ENCODE peak calls at places on chromosomes 7 and 10, in five cellular contexts. Y is vagina, P is HCT116, L is stomach, A is esophagus muscularis mucosa. C is an unnamed sample.

GRCh38 chr7:29230871-29231345 is 36.3 kb downstream of the CHN2 start:
- DNase-seq in A (no peak), P (no peak), L (no peak), Y (no peak), C (no peak)

GRCh38 chr7:8442814-8443304 is 9.4 kb downstream of the NXPH1 start:
- DNase-seq in L (peak; percentile 48), Y (no peak), A (no peak), P (no peak), C (no peak)

GRCh38 chr7:19110026-19110777 is 7.2 kb downstream of the TWIST1 start:
- DNase-seq in L (no peak), Y (no peak), P (no peak), A (no peak), C (no peak)

GRCh38 chr7:157007470-157008066 is 2.9 kb downstream of the MNX1 start:
- DNase-seq in A (no peak), L (peak; percentile 57), Y (no peak), P (no peak), C (peak; percentile 66)

GRCh38 chr10:71737356-71738172 is 18.0 kb upstream of the C10orf105 start:
- DNase-seq in L (no peak), A (no peak), P (no peak), Y (no peak), C (no peak)

GRCh38 chr10:71603754-71604153 is 115.8 kb downstream of the C10orf105 start:
- DNase-seq in Y (no peak), L (no peak), P (no peak), A (no peak), C (no peak)

GRCh38 chr10:28202941-28203352 is 99.9 kb downstream of the MPP7 start:
- DNase-seq in A (no peak), P (no peak), Y (no peak), L (no peak), C (no peak)

GRCh38 chr10:5710854-5711253 is 26.2 kb downstream of the TASOR2 start:
- DNase-seq in P (no peak), Y (no peak), L (no peak), A (no peak), C (no peak)

GRCh38 chr10:82190432-82191260 is 315.7 kb downstream of the NRG3 start:
- DNase-seq in P (no peak), L (no peak), A (no peak), Y (no peak), C (no peak)

GRCh38 chr7:2544541-2545188 is 10.7 kb downstream of the BRAT1 start:
- DNase-seq in A (no peak), Y (no peak), L (no peak), P (no peak), C (peak; percentile 7)

GRCh38 chr10:50625663-50626062 is 1.9 kb upstream of the SGMS1 start:
- DNase-seq in A (no peak), L (no peak), Y (no peak), P (no peak), C (no peak)

GRCh38 chr10:71629131-71629530 is 90.4 kb downstream of the C10orf105 start:
- DNase-seq in A (no peak), Y (no peak), P (no peak), L (no peak), C (no peak)

GRCh38 chr7:293681-294439 is 3.9 kb downstream of the FOXL3 start:
- DNase-seq in P (no peak), L (no peak), A (no peak), Y (no peak), C (peak; percentile 42)

GRCh38 chr10:131700506-131700905 is 200.3 kb upstream of the PPP2R2D start:
- DNase-seq in P (no peak), L (no peak), Y (peak; percentile 56), A (no peak), C (no peak)

GRCh38 chr10:126777726-126778125 is 107.2 kb upstream of the C10orf90 start:
- DNase-seq in A (no peak), Y (no peak), P (no peak), L (no peak), C (no peak)

GRCh38 chr10:74924251-74924954 is 98.0 kb downstream of the KAT6B start:
- DNase-seq in P (peak; percentile 57), L (no peak), Y (no peak), A (no peak), C (no peak)

GRCh38 chr7:36985866-36986402 is 261.6 kb upstream of the AOAH start:
- DNase-seq in Y (no peak), L (no peak), P (no peak), A (no peak), C (no peak)

GRCh38 chr7:137142376-137142775 is 201.2 kb downstream of the PTN start:
- DNase-seq in L (no peak), P (no peak), A (no peak), Y (no peak), C (no peak)

GRCh38 chr10:34003561-34003960 is 669.1 kb upstream of the NRP1 start:
- DNase-seq in L (no peak), A (no peak), Y (no peak), P (no peak), C (no peak)

GRCh38 chr10:115092258-115092554 is 959 bp upstream of the ATRNL1 start:
- DNase-seq in Y (no peak), L (no peak), P (no peak), A (no peak), C (no peak)

GRCh38 chr10:115093776-115094361 is 704 bp downstream of the ATRNL1 start:
- DNase-seq in A (no peak), L (no peak), P (no peak), Y (no peak), C (peak; percentile 13)

GRCh38 chr10:115094605-115095004 is 1.4 kb downstream of the ATRNL1 start:
- DNase-seq in A (no peak), Y (no peak), L (no peak), P (no peak), C (no peak)

GRCh38 chr10:115092555-115093285 is 445 bp upstream of the ATRNL1 start:
- DNase-seq in L (no peak), A (no peak), Y (no peak), P (no peak), C (peak; percentile 14)

DNA sequence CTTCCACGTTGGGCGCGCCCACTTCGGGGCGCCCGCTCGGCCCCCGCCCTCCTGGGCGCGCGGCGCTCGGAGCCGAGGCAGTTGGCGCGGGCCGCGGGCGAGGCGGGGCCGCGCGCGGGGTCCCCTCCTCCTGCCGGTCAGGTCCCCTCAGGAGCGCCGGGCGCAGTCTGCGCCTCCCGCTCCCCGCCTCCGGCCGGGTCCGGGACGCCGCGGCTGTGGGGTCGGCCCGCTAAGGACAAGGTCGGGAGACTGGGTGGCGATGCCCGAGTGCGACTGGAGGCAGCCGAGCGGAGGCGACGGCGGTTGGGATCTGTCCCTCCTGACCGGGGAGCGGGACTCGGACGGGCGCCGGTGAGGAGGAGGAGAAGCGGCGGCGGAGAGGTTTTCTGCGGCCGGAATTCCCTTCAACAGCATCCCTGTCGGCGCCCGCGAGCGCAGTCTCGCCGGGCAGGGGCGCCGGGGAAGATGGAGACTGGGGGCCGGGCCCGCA is at the start of gene ATRNL1:
- DNase-seq in P (no peak), Y (no peak), L (no peak), A (no peak), C (peak; percentile 8)
- TF ChIP-seq POLR2A in P (no peak), Y (no peak), L (no peak), A (no peak), C (no peak)

GRCh38 chr10:36888925-36889573 is 236.3 kb upstream of the ANKRD30A start:
- DNase-seq in L (peak; percentile 42), Y (no peak), P (peak; percentile 8), A (no peak), C (peak; percentile 13)
- TF ChIP-seq CTCF in L (no peak), Y (no peak), P (peak; percentile 47), A (no peak), C (no peak)

DNA sequence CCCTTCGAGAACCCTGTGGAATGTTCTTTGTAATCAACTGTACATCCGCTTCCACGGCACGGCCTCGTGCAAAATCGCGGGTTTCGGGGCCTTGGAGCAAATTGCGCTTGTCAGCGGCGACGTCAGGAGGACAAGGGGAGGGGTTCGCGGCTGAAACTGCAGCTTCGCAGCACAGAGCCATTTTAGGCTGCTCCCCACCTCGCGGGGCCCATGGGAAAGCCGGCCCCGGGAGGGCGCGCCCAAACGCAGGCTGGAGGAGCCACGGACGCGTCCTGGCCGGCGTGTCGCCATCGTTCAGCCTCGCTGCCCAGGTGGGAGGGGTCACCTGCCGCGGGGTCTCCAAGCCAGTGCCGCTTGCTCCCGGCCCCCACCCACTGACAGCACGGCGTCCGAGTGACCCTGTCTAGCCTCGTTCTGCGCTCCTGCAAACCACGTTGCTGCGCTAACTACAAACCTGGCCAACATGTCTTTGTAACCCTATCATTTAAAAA is 2.8 kb downstream of the SFMBT2 start:
- DNase-seq in A (no peak), Y (peak; percentile 87), L (no peak), P (no peak), C (peak; percentile 48)
- TF ChIP-seq POLR2AphosphoS5 in A (no peak), Y (peak; percentile 8), L (no peak), P (no peak), C (no peak)

DNA sequence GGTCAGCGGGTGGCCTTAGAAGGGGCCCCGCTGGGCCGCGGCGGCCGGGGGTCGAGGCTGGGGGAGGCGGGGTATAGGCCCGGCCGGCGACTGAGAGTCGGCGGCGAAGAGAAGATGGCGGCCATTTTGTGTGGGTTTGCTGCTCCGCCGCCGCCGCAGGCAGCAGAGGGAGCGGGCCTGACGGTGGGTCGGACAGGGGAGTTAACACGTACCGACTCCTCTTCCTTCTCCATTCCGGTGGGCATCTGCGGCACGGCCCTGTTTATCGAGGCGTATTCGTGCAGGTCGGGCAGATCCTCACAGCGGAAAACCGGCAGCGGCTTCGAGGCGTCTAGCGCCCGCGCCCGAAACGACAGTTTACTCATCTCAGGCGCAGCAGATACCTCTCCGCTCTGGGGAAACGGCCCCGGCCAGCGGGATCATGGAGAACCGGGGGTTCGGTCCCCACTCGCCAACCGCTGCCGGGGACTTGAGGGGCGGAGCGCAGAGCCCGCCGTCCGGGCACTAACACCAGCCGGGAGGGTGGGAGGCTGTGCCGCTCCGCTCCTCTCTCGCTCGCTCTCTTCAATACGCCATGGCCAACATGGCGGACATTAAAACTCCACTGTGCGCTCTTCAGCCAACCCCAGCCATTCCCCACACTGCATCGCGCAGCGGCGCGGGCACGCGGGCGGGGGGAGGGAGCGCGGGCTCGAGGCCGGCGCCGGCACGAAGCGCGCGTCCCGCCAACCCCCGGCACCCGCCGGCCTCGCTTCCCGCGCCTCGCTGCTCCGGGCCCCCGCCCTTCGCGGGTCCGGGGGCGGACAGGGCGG is at the start of gene EPC1:
- DNase-seq in P (peak; percentile 71), L (peak; percentile 88), Y (peak; percentile 93), A (peak; percentile 95), C (peak; percentile 91)
- TF ChIP-seq POLR2A in P (peak; percentile 80), L (no peak), Y (peak; percentile 82), A (peak; percentile 37), C (peak; percentile 97)